ENCODE peak calls at places on chromosomes 2 and 18, in five cellular contexts. I is upper lobe of right lung, Z is heart left ventricle, V is AG04449, Y is upper lobe of left lung. H is an unnamed sample.

GRCh38 chr2:164538250-164538866 is 82.9 kb downstream of the GRB14 start:
- DNase-seq in V (no peak), Z (no peak), I (no peak), Y (no peak), H (no peak)

GRCh38 chr2:232979871-232980461 is 33.1 kb downstream of the NGEF start:
- DNase-seq in V (no peak), I (no peak), Z (no peak), Y (no peak), H (no peak)

GRCh38 chr2:216298719-216299118 is 73.6 kb downstream of the MARCHF4 start:
- DNase-seq in I (no peak), Y (no peak), V (peak), Z (no peak), H (no peak)

GRCh38 chr2:180980185-180980942 is at the start of gene UBE2E3:
- DNase-seq in Y (peak), I (peak), V (no peak), Z (peak), H (peak)

GRCh38 chr18:27226556-27227075 is 41.5 kb upstream of the CHST9 start:
- DNase-seq in I (no peak), Z (no peak), V (no peak), Y (no peak), H (no peak)

GRCh38 chr2:77284353-77284752 is 237.8 kb downstream of the LRRTM4 start:
- DNase-seq in V (no peak), I (no peak), Z (no peak), Y (no peak), H (no peak)

GRCh38 chr18:64707052-64707451 is 558.2 kb upstream of the LINC00305 start:
- DNase-seq in Z (no peak), V (no peak), Y (no peak), I (no peak), H (no peak)

GRCh38 chr2:119823734-119824334 is 64.1 kb downstream of the PTPN4 start:
- DNase-seq in V (peak), I (no peak), Y (no peak), Z (no peak), H (no peak)

GRCh38 chr2:182866461-182867369 is at the start of gene FRZB:
- DNase-seq in I (peak), Y (peak), V (no peak), Z (peak), H (no peak)

GRCh38 chr18:49055787-49056186 is 105.0 kb upstream of the SMAD7 start:
- DNase-seq in Y (peak), Z (peak), I (peak), V (no peak), H (peak)

GRCh38 chr2:46298522-46299351 is 1.5 kb downstream of the EPAS1 start:
- DNase-seq in V (no peak), Y (peak), Z (peak), I (peak), H (peak)

GRCh38 chr18:13537022-13537780 is 189.2 kb downstream of the FAM210A start:
- DNase-seq in Z (no peak), I (no peak), V (no peak), Y (no peak), H (no peak)

GRCh38 chr2:131130298-131130596 is 25.1 kb downstream of the PLEKHB2 start:
- DNase-seq in Y (no peak), Z (no peak), V (no peak), I (no peak), H (no peak)

DNA sequence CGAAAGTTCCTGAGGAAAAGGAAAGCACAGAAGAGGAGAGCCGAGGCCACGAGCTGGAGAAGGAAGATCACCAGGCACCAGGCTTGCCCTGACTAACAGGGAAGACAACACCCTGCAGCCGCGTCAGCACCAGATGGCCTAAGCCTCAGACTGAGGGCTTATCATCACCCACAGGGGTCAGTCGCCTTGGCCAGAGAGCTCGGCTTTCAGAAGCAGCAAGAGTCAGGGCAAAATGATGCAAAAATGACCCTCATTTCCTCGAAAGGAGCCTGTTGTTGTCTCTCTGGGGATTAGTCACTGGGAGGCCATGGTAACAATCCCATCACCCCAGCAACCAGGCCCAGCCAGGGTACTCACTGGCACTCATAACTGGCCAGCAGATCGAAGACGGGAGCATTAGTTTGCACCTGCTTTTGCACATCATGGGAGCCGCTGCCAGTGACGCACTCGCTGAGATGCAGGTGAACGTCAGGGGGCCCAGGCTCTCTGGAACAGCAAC is 42.7 kb upstream of the ZFP36L2 start:
- DNase-seq in I (peak), Y (peak), V (peak), Z (peak), H (no peak)
- TF ChIP-seq CTCF in I (peak), Y (no peak), V (no peak), Z (no peak), H (no peak)

GRCh38 chr2:30331869-30332268 is 100.5 kb downstream of the LBH start:
- DNase-seq in I (no peak), Y (no peak), Z (no peak), V (no peak), H (no peak)

GRCh38 chr2:30335981-30336538 is 104.7 kb downstream of the LBH start:
- DNase-seq in Z (no peak), Y (no peak), I (no peak), V (no peak), H (no peak)

GRCh38 chr2:30332791-30333453 is 101.6 kb downstream of the LBH start:
- DNase-seq in I (no peak), Z (no peak), Y (no peak), V (no peak), H (no peak)

GRCh38 chr2:30336978-30337841 is 105.9 kb downstream of the LBH start:
- DNase-seq in V (no peak), Y (peak), I (no peak), Z (no peak), H (peak)

GRCh38 chr2:30334738-30335426 is 103.5 kb downstream of the LBH start:
- DNase-seq in I (no peak), V (no peak), Y (no peak), Z (no peak), H (no peak)
- TF ChIP-seq CTCF in I (no peak), V (no peak), Y (no peak), Z (no peak), H (no peak)

GRCh38 chr2:113869253-113869652 is 20.6 kb upstream of the ACTR3 start:
- DNase-seq in Y (no peak), I (no peak), Z (no peak), V (no peak), H (no peak)
- TF ChIP-seq CTCF in Y (no peak), I (no peak), Z (no peak), V (no peak), H (no peak)

DNA sequence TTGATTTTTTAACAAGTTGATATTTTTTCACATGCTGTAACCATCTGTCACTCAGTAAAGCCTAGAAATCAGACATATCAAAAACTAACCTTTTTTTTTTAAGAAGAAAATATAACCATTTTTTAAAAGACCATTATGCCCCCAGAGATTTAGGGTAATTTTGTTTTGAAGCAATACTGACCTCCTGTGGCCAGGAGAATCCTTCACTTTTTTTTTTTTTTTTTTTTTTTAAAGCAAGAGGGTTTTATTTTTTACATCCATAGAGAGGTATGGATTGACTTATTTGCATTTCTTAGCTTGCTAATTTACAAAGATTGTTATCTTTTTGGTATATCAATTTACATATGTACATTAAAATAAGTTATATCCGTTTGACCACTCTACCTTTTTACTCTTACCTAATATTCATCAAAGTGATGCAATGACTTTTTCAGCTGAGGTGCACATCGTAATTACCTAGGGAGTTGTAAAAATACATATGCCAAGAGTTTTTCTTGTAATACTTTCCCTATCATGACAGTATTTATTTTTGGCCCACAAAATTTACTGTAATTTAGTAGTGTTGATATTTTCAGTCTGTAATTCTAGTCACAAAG is 161.9 kb downstream of the SOCS6 start:
- DNase-seq in Z (no peak), I (no peak), Y (no peak), V (no peak), H (no peak)
- TF ChIP-seq CTCF in Z (no peak), I (peak), Y (no peak), V (no peak), H (no peak)

DNA sequence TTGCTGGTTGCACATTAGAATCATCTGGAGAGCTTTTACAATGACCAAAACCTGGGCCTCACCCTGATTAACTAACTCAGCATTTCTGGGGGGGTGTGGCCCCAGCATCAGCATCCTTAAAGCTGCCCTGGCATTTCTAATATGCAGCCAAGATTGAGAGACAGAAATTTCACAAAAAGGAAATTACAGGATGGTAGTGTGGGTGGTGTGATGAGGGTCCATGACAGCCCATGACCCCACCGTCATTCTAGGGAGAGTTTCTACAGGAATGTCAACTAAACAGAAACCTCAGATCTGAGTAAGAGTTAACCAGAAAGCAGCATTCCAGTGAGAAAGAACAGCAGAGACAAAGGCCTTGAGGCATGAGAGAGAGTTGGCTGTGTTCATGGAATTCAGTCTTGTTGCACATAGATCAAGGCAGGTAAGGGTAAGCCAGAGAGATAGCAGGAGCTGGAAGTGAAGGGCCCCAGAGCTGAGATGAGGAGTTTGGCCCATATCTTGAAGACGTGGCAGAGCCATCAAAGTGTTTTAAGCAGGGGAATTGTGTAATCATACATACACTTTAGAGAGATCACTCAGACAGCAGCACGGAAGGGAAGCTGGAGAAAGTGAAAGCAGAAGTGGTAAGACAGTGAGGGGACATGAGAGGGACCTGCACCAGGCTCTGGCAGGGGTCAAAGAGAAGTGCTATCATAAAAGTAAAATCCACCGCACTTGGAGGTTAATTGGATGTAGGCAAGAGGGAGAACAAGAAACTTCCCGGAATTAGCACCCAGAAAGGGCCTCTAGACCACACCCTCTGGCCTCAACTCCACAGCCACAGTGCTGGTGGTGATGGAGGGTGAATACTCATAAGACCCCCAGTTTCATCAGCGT is 7.8 kb upstream of the TRABD2A start:
- DNase-seq in Z (no peak), V (no peak), I (no peak), Y (no peak), H (peak)
- TF ChIP-seq CTCF in Z (no peak), V (no peak), I (no peak), Y (no peak), H (no peak)

DNA sequence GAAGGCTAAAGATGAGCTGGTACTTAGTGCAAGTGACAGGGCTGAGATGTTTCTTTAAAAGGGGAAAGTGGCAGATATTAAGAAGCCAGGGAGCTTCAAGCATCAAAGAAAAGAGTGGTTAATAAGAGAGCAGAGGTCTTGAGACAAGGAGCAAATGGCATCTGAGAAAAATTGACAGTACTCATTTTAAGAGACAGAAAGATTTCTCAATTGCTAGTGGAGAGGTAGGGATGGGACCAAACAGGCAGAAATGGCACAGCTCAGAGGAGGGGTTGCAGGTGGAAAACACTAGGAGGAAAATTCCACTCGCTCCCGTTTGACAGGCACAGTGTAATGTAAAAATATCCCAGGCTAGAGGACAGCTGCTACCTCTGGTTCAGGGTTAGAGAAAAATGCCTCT is 593.4 kb upstream of the LRATD1 start:
- DNase-seq in I (no peak), V (no peak), Y (no peak), Z (no peak), H (no peak)
- TF ChIP-seq CTCF in I (no peak), V (no peak), Y (no peak), Z (no peak), H (no peak)

H was measured in activated B cell treated with CpG ODN at 0.5 μM for 24 hours.